ENCODE peak calls at places on chromosomes 13 and 19, in six cellular contexts. U is T-helper 1 cell, R is NCI-H1105, Q is nucleus accumbens, I is NCI-H1417, T is caudate nucleus. M is an unnamed sample.

GRCh38 chr19:15124572-15125231 is 17.5 kb downstream of the SYDE1 start:
- DNase-seq in Q (no peak), U (no peak), R (no peak), T (no peak), I (no peak), M (peak; percentile 4)

GRCh38 chr13:99367663-99368448 is 60.7 kb upstream of the GPR183 start:
- DNase-seq in I (no peak), Q (no peak), T (no peak), R (no peak), U (no peak), M (no peak)

GRCh38 chr19:39814595-39814994 is 19.4 kb downstream of the DYRK1B start:
- DNase-seq in U (no peak), T (no peak), R (no peak), Q (no peak), I (no peak), M (no peak)

GRCh38 chr19:31418692-31419430 is 69.6 kb upstream of the TSHZ3 start:
- DNase-seq in I (no peak), Q (no peak), R (no peak), U (no peak), T (no peak), M (no peak)

GRCh38 chr13:40477623-40478608 is 188.5 kb downstream of the FOXO1 start:
- DNase-seq in I (no peak), U (no peak), Q (no peak), R (no peak), T (no peak), M (no peak)

GRCh38 chr19:51507209-51507608 is 5.6 kb upstream of the SIGLEC12 start:
- DNase-seq in R (no peak), I (no peak), Q (no peak), T (no peak), U (no peak), M (no peak)

GRCh38 chr19:10520652-10521318 is 3.5 kb upstream of the S1PR5 start:
- DNase-seq in R (no peak), U (no peak), Q (no peak), T (no peak), I (no peak), M (no peak)

GRCh38 chr13:113941571-113942191 is 32.2 kb downstream of the C13orf46 start:
- DNase-seq in U (no peak), I (peak; percentile 82), T (no peak), R (peak; percentile 80), Q (no peak), M (no peak)

GRCh38 chr19:46818812-46819211 is 30.4 kb upstream of the SLC1A5 start:
- DNase-seq in R (no peak), T (no peak), I (no peak), U (no peak), Q (no peak), M (no peak)

GRCh38 chr13:84400711-84401110 is 518.4 kb upstream of the SLITRK1 start:
- DNase-seq in Q (no peak), I (no peak), R (no peak), T (no peak), U (no peak), M (no peak)

GRCh38 chr19:31073485-31074221 is 275.6 kb downstream of the TSHZ3 start:
- DNase-seq in U (no peak), T (no peak), R (no peak), Q (no peak), I (no peak), M (no peak)

GRCh38 chr13:103568314-103568713 is 502.1 kb upstream of the SLC10A2 start:
- DNase-seq in T (no peak), I (no peak), Q (no peak), U (no peak), R (no peak), M (no peak)

GRCh38 chr19:17524651-17525050 is 13.2 kb downstream of the PGLS start:
- DNase-seq in T (no peak), I (no peak), Q (no peak), R (no peak), U (no peak), M (no peak)

GRCh38 chr13:18948664-18949488 is 232.7 kb downstream of the TUBA3C start:
- DNase-seq in U (no peak), I (no peak), T (no peak), Q (no peak), R (no peak), M (no peak)

GRCh38 chr19:3783660-3784584 is 2.3 kb downstream of the MATK start:
- DNase-seq in T (no peak), U (no peak), Q (no peak), I (no peak), R (no peak), M (no peak)

GRCh38 chr19:33052352-33052972 is 12.2 kb downstream of the RHPN2 start:
- DNase-seq in U (no peak), I (no peak), R (no peak), Q (no peak), T (no peak), M (no peak)

GRCh38 chr19:33905937-33906577 is 109.4 kb downstream of the KCTD15 start:
- DNase-seq in Q (no peak), T (no peak), R (peak; percentile 3), I (no peak), U (no peak), M (no peak)

GRCh38 chr13:106561551-106562170 is 6.3 kb downstream of the ARGLU1 start:
- DNase-seq in U (no peak), I (no peak), T (no peak), R (no peak), Q (no peak), M (peak; percentile 13)

GRCh38 chr19:2252481-2253105 is 3.5 kb downstream of the AMH start:
- DNase-seq in I (no peak), T (no peak), U (no peak), Q (no peak), R (no peak), M (no peak)

GRCh38 chr13:20869540-20869939 is 33.0 kb downstream of the XPO4 start:
- DNase-seq in U (no peak), R (no peak), I (no peak), T (no peak), Q (no peak), M (no peak)

GRCh38 chr13:43304945-43305344 is 281.6 kb downstream of the DNAJC15 start:
- DNase-seq in U (no peak), T (no peak), R (no peak), Q (no peak), I (no peak), M (no peak)

GRCh38 chr19:18364826-18365528 is 21.0 kb upstream of the GDF15 start:
- DNase-seq in R (peak; percentile 93), U (no peak), Q (no peak), T (no peak), I (peak; percentile 53), M (no peak)

GRCh38 chr19:44753932-44754742 is 5.6 kb downstream of the BCL3 start:
- DNase-seq in T (no peak), I (peak; percentile 27), Q (peak; percentile 3), U (peak; percentile 42), R (no peak), M (peak; percentile 59)

GRCh38 chr19:55494172-55494761 is 6.0 kb downstream of the SSC5D start:
- DNase-seq in T (no peak), U (no peak), R (no peak), Q (no peak), I (no peak), M (no peak)

GRCh38 chr19:50005428-50005827 is 19.7 kb downstream of the VRK3 start:
- DNase-seq in R (no peak), U (no peak), T (no peak), Q (no peak), I (no peak), M (no peak)

GRCh38 chr13:67318398-67318797 is 88.3 kb upstream of the PCDH9 start:
- DNase-seq in I (no peak), R (no peak), U (no peak), T (no peak), Q (no peak), M (no peak)

GRCh38 chr19:48351341-48351752 is 12.4 kb downstream of the TMEM143 start:
- DNase-seq in I (peak; percentile 41), R (peak; percentile 41), Q (peak; percentile 23), T (no peak), U (peak; percentile 63), M (peak; percentile 53)

GRCh38 chr19:56132316-56132822 is 8.7 kb upstream of the ZNF444 start:
- DNase-seq in U (no peak), R (no peak), I (no peak), T (no peak), Q (no peak), M (no peak)

GRCh38 chr13:22926176-22927007 is 254.4 kb upstream of the SGCG start:
- DNase-seq in T (no peak), U (no peak), Q (no peak), R (no peak), I (no peak), M (no peak)

GRCh38 chr19:21907516-21907915 is 71.5 kb upstream of the ZNF43 start:
- DNase-seq in I (no peak), R (no peak), Q (no peak), T (no peak), U (no peak), M (no peak)

GRCh38 chr13:74258951-74259350 is 124.7 kb upstream of the KLF12 start:
- DNase-seq in I (no peak), Q (no peak), R (no peak), U (no peak), T (no peak), M (no peak)

GRCh38 chr19:3984584-3984907 is 717 bp downstream of the EEF2 start:
- DNase-seq in T (no peak), U (no peak), I (no peak), Q (peak; percentile 41), R (no peak), M (no peak)

GRCh38 chr19:2226840-2227360 is 9.2 kb downstream of the PLEKHJ1 start:
- DNase-seq in I (no peak), T (no peak), U (no peak), R (no peak), Q (no peak), M (no peak)

GRCh38 chr19:3519126-3519525 is 13.0 kb downstream of the FZR1 start:
- DNase-seq in Q (no peak), R (no peak), T (no peak), U (no peak), I (no peak), M (no peak)

GRCh38 chr19:48419158-48419920 is 25.9 kb downstream of the GRIN2D start:
- DNase-seq in I (no peak), R (no peak), Q (no peak), U (peak; percentile 59), T (no peak), M (peak; percentile 65)

GRCh38 chr13:105196052-105196451 is 1339.4 kb downstream of the EFNB2 start:
- DNase-seq in R (no peak), T (no peak), U (no peak), Q (no peak), I (no peak), M (no peak)

GRCh38 chr19:2079865-2080301 is 16.2 kb downstream of the MOB3A start:
- DNase-seq in Q (no peak), R (no peak), U (no peak), I (no peak), T (no peak), M (no peak)